ENCODE peak calls at places on chromosomes 16 and 17, in six cellular contexts. E is mammary epithelial cell; O is naive B cell; N is naive thymus-derived CD8-positive, alpha-beta T cell; M is CD8-positive, alpha-beta T cell; L is GM19239. Q is an unnamed sample.

GRCh38 chr16:82627811-82628339 is 1.1 kb downstream of the CDH13 start:
- DNase-seq in E (peak), O (no peak), N (no peak), M (no peak), L (no peak), Q (no peak)

GRCh38 chr16:67862623-67863583 is 9.9 kb upstream of the EDC4 start:
- DNase-seq in E (no peak), O (no peak), N (no peak), M (no peak), L (no peak), Q (no peak)

GRCh38 chr16:26645629-26646028 is 421.1 kb upstream of the C16orf82 start:
- DNase-seq in E (no peak), O (no peak), N (no peak), M (no peak), L (no peak), Q (no peak)

GRCh38 chr17:82012482-82013295 is 10.0 kb downstream of the CENPX start:
- DNase-seq in E (no peak), O (no peak), N (no peak), M (no peak), L (no peak), Q (no peak)

GRCh38 chr17:58391302-58391984 is 25.9 kb downstream of the RNF43 start:
- DNase-seq in E (peak), O (no peak), N (no peak), M (no peak), L (no peak), Q (peak)

GRCh38 chr16:3610698-3611144 is 685 bp downstream of the SLX4 start:
- DNase-seq in E (peak), O (no peak), N (no peak), M (no peak), L (no peak), Q (no peak)

GRCh38 chr17:80513892-80514291 is 30.7 kb upstream of the RPTOR start:
- DNase-seq in E (peak), O (no peak), N (no peak), M (no peak), L (no peak), Q (no peak)

GRCh38 chr16:48408688-48409087 is 23.5 kb upstream of the SIAH1 start:
- DNase-seq in E (peak), O (no peak), N (no peak), M (no peak), L (no peak), Q (no peak)

GRCh38 chr17:10316986-10317834 is 55.6 kb downstream of the MYH13 start:
- DNase-seq in E (no peak), O (no peak), N (no peak), M (peak), L (peak), Q (no peak)